ENCODE peak calls at places on chromosomes 5 and 9, in nine cellular contexts. L is DND-41, N is adrenal gland, J is right lobe of liver, B is neural progenitor cell, W is fibroblast of lung, X is heart left ventricle, V is AG04450, Y is left lung. P is an unnamed sample.

GRCh38 chr9:8816361-8816760 is 1016.8 kb upstream of the DMAC1 start:
- DNase-seq in W (no peak), L (no peak), V (no peak), N (no peak), J (no peak), Y (no peak), B (peak; percentile 71), X (no peak), P (no peak)

GRCh38 chr5:32136342-32136741 is 37.8 kb downstream of the GOLPH3 start:
- DNase-seq in L (no peak), B (no peak), N (no peak), X (no peak), Y (no peak), V (no peak), J (no peak), W (no peak), P (no peak)

GRCh38 chr5:115888027-115888426 is 46.3 kb downstream of the AP3S1 start:
- DNase-seq in J (no peak), W (peak; percentile 13), X (no peak), Y (no peak), N (no peak), L (no peak), B (no peak), V (no peak), P (peak; percentile 15)

GRCh38 chr5:39314591-39314990 is 49.7 kb downstream of the C9 start:
- DNase-seq in X (no peak), W (no peak), L (no peak), N (no peak), Y (no peak), B (no peak), V (no peak), J (no peak), P (peak; percentile 2)

GRCh38 chr9:36485647-36486453 is 85.8 kb upstream of the RNF38 start:
- DNase-seq in J (no peak), L (no peak), N (peak; percentile 39), X (no peak), V (no peak), Y (no peak), B (peak; percentile 68), W (peak; percentile 16), P (peak; percentile 31)

GRCh38 chr5:60810438-60811085 is 33.5 kb downstream of the ELOVL7 start:
- DNase-seq in B (no peak), J (no peak), X (no peak), W (peak; percentile 39), L (no peak), V (no peak), N (no peak), Y (no peak), P (peak; percentile 61)

GRCh38 chr5:52661903-52662302 is 125.8 kb upstream of the ITGA1 start:
- DNase-seq in Y (no peak), V (no peak), B (no peak), W (no peak), N (no peak), X (no peak), L (no peak), J (no peak), P (no peak)

GRCh38 chr5:141382469-141383294 is at the start of gene PCDHGA7:
- DNase-seq in X (no peak), Y (no peak), W (peak; percentile 48), B (no peak), J (no peak), N (no peak), L (no peak), V (no peak), P (peak; percentile 12)

GRCh38 chr9:126521551-126521950 is 92.2 kb upstream of the LMX1B start:
- DNase-seq in N (no peak), L (no peak), X (no peak), V (no peak), J (no peak), Y (peak; percentile 48), B (no peak), W (no peak), P (no peak)

GRCh38 chr9:126521976-126522590 is 91.6 kb upstream of the LMX1B start:
- DNase-seq in N (no peak), X (no peak), V (no peak), W (no peak), L (no peak), J (no peak), B (no peak), Y (peak; percentile 44), P (no peak)

GRCh38 chr9:126523621-126524111 is 90.1 kb upstream of the LMX1B start:
- DNase-seq in L (no peak), X (no peak), J (no peak), B (no peak), N (no peak), V (no peak), Y (peak; percentile 40), W (no peak), P (no peak)

GRCh38 chr9:126524353-126525077 is 89.2 kb upstream of the LMX1B start:
- DNase-seq in B (no peak), N (no peak), Y (peak; percentile 45), W (no peak), L (no peak), J (no peak), X (no peak), V (no peak), P (no peak)

DNA sequence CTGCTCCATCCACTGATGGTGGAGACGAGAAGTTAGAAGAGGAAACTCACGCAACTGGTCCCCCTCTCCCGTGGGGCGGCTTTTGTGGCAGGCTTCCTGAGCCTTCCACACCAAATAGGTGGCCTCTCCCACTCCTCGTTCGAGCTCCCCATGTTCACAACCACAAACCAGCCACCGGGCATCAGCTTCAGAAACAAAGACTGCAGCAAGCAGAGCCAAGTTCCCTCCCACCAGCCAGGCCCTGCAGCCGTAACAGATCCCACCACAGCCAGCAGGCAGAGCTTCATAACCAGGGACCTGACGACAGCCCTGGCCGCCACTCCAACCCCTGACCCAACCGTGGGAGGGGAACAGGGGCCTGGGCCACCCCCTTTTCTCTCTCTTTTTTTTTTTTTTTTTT is 90.8 kb upstream of the LMX1B start:
- DNase-seq in B (no peak), W (no peak), N (no peak), Y (peak; percentile 61), X (peak; percentile 65), L (no peak), V (no peak), J (no peak), P (no peak)
- H3K27me3 ChIP-seq in B (peaks cover 15% of the 10 kb centered on the region), W (peaks cover 20% of the 10 kb centered on the region), N (peaks cover 4% of the 10 kb centered on the region), Y (peaks cover 59% of the 10 kb centered on the region), X (peaks cover 18% of the 10 kb centered on the region), L (peaks cover 24% of the 10 kb centered on the region), V (peaks cover 82% of the 10 kb centered on the region), J (no peaks in the 10 kb centered on the region), P (peaks cover 28% of the 10 kb centered on the region)

GRCh38 chr9:21331676-21332402 is 3.4 kb downstream of the KLHL9 start:
- DNase-seq in B (no peak), V (no peak), L (no peak), W (peak; percentile 24), X (no peak), Y (no peak), J (no peak), N (no peak), P (no peak)
- H3K4me3 ChIP-seq in B (no peak overlapping the region), V (no peak overlapping the region), L (peak overlapping the region; percentile 89), W (peak overlapping the region; percentile 3), X (no peak overlapping the region), Y (no peak overlapping the region), J (no peak overlapping the region), N (no peak overlapping the region), P (no peak overlapping the region)

GRCh38 chr5:66742083-66742895 is 146.1 kb downstream of the MAST4 start:
- DNase-seq in B (peak; percentile 45), V (no peak), N (no peak), W (peak; percentile 4), Y (no peak), X (peak; percentile 80), L (peak; percentile 26), J (peak; percentile 40), P (peak; percentile 35)
- TF ChIP-seq CTCF in B (peak; percentile 46), V (peak; percentile 4), N (no peak), W (peak; percentile 34), Y (peak; percentile 20), X (peak; percentile 47), L (peak; percentile 52), J (peak; percentile 23), P (peak; percentile 56)

DNA sequence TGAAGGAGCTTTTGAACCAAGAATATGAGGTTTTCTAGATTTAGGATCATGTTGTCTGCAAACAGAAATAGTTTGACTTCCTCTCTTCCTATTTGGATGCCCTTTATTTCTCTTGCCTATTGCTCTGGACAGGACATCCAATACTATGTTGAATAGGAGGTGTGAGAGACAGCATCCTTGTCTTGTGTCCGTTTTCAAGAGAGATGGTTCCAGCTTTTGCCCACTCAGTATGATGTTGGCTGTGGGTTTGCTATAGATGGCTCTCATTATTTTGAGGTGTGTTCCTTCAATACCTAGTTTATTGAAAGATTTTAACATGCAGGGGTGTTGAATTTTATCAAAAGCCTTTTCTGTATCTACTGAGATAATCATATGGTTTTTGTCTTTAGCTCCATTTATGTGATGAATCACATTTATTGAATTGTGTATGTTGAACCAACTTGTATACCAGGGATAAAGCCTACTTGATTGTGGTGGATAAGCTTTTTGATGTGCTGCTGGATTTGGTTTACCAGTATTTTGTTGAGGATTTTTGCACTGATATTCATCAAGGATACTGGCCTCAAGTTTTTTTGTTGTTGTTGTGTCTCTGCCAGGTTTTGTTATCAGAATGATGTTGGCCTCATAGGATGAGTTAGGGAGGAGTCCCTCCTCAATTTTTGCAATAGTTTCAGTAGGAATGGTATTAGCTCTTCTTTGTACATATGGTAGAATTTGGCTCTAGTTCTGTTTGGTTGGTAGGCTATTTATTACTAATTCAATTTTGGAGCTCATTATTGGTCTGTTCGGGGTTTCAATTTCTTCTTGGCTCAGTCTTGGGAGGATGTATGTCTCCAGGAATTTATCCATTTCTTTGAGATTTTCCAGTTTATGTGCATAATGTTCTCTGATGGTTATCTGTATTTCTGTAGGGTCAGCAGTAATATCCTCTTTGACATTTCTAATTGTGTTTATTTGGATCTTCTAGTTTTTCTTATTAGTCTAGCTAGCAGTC is 41.2 kb upstream of the IFNE start:
- DNase-seq in L (no peak), W (no peak), V (no peak), J (no peak), Y (no peak), B (no peak), N (no peak), X (no peak), P (no peak)
- H3K27me3 ChIP-seq in L (no peaks in the 10 kb centered on the region), W (no peaks in the 10 kb centered on the region), V (no peaks in the 10 kb centered on the region), J (no peaks in the 10 kb centered on the region), Y (no peaks in the 10 kb centered on the region), B (no peaks in the 10 kb centered on the region), N (no peaks in the 10 kb centered on the region), X (no peaks in the 10 kb centered on the region), P (no peaks in the 10 kb centered on the region)

GRCh38 chr5:38284378-38284777 is 26.0 kb downstream of the EGFLAM start:
- DNase-seq in X (no peak), N (no peak), Y (no peak), B (peak; percentile 11), J (no peak), W (no peak), V (no peak), L (no peak), P (no peak)
- H3K4me3 ChIP-seq in X (no peak overlapping the region), N (no peak overlapping the region), Y (no peak overlapping the region), B (no peak overlapping the region), J (no peak overlapping the region), W (no peak overlapping the region), V (no peak overlapping the region), L (no peak overlapping the region), P (no peak overlapping the region)

DNA sequence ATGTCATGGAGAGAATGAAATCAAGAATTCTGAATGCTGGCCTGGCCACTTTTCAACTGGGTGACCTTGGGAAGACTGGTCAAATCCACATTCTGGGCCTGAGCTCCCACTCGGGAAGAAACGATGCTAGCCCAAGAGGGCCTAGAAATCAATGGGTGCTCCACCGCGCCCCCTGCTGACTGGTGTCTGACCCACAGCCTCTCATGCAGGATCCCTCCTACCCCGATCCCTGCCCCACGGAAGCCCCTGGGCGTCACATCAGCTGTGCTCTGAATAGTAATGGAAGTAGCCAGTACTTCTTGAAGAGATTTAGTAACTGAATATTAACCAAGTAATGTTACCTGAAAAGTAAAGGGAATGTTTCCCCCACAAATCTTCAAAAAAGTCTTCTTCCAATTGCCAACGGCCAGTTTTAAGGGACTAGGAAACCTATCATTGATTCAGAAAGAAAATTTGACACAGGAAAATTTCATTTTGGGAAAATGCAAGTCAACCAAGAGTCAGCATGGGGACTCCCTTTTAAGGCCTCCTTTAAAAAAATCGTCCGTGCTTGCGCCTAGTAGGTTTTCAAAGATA is 43.9 kb downstream of the CRB2 start:
- DNase-seq in J (no peak), L (peak; percentile 25), V (no peak), B (peak; percentile 50), X (no peak), N (no peak), W (no peak), Y (peak; percentile 72), P (no peak)
- TF ChIP-seq CTCF in J (peak; percentile 38), L (peak; percentile 47), V (peak; percentile 46), B (peak; percentile 73), X (peak; percentile 40), N (no peak), W (peak; percentile 53), Y (peak; percentile 14), P (peak; percentile 53)